ENCODE peak calls at places on chromosomes 3 and 15, in ten cellular contexts. U, S, V, E, W, M, X, T, K and A are unnamed samples.

GRCh38 chr3:153513236-153513635 is 351.2 kb downstream of the RAP2B start:
- DNase-seq in M (no peak), V (no peak), X (no peak), U (peak), T (peak), E (peak), W (no peak), S (no peak), K (no peak), A (no peak)

GRCh38 chr15:70713547-70714414 is 49.6 kb downstream of the UACA start:
- DNase-seq in K (no peak), U (no peak), V (no peak), E (no peak), W (no peak), X (no peak), M (no peak), S (peak), T (no peak), A (no peak)

GRCh38 chr3:172218350-172219323 is 179.3 kb downstream of the FNDC3B start:
- DNase-seq in U (no peak), T (no peak), M (no peak), W (no peak), V (no peak), E (no peak), K (no peak), S (no peak), X (no peak), A (no peak)

GRCh38 chr15:98070132-98070531 is 109.6 kb downstream of the ARRDC4 start:
- DNase-seq in S (no peak), E (no peak), T (no peak), M (no peak), W (no peak), V (no peak), U (no peak), X (no peak), K (no peak), A (no peak)

GRCh38 chr3:1987983-1988382 is 110.7 kb upstream of the CNTN4 start:
- DNase-seq in V (no peak), E (no peak), X (peak), T (peak), M (peak), W (no peak), U (no peak), K (no peak), S (no peak), A (no peak)

GRCh38 chr3:138367912-138368311 is 19.5 kb downstream of the MRAS start:
- DNase-seq in E (no peak), M (no peak), W (no peak), T (no peak), U (peak), V (no peak), K (no peak), X (no peak), S (no peak), A (no peak)

GRCh38 chr3:33032937-33033336 is 64.0 kb downstream of the GLB1 start:
- DNase-seq in X (no peak), T (no peak), K (no peak), E (no peak), V (no peak), M (no peak), U (no peak), S (no peak), W (no peak), A (no peak)

GRCh38 chr15:52689562-52689961 is 10.4 kb upstream of the ATOSA start:
- DNase-seq in T (no peak), X (no peak), E (no peak), S (no peak), V (no peak), K (no peak), M (no peak), W (no peak), U (no peak), A (no peak)

GRCh38 chr3:16322189-16322588 is 57.2 kb downstream of the OXNAD1 start:
- DNase-seq in T (no peak), V (no peak), S (no peak), K (no peak), W (no peak), U (no peak), M (no peak), E (no peak), X (no peak), A (no peak)

GRCh38 chr15:81315452-81316203 is 8.3 kb downstream of the STARD5 start:
- DNase-seq in V (no peak), W (no peak), K (no peak), U (no peak), T (no peak), M (no peak), X (no peak), E (no peak), S (no peak), A (no peak)

GRCh38 chr3:100941046-100941445 is 52.2 kb downstream of the ABI3BP start:
- DNase-seq in M (no peak), E (no peak), U (no peak), V (no peak), K (no peak), S (no peak), X (no peak), W (no peak), T (peak), A (no peak)

GRCh38 chr15:31387483-31388118 is 61.0 kb downstream of the KLF13 start:
- DNase-seq in V (no peak), U (peak), T (peak), W (no peak), S (no peak), K (no peak), E (no peak), X (no peak), M (no peak), A (no peak)

GRCh38 chr3:128081226-128081625 is 29.0 kb downstream of the SEC61A1 start:
- DNase-seq in U (no peak), T (no peak), K (no peak), X (no peak), E (no peak), V (no peak), S (no peak), M (no peak), W (no peak), A (no peak)

GRCh38 chr3:42688016-42688415 is 2.7 kb downstream of the KLHL40 start:
- DNase-seq in V (no peak), U (no peak), K (no peak), X (peak), E (peak), M (no peak), S (no peak), T (no peak), W (peak), A (no peak)

GRCh38 chr3:15645740-15646490 is 44.4 kb downstream of the BTD start:
- DNase-seq in S (peak), E (no peak), U (no peak), V (peak), W (peak), K (peak), X (no peak), M (peak), T (no peak), A (no peak)